ENCODE peak calls at places on chromosomes 3 and 15, in nine cellular contexts. M, F, O, B, A, W, C, Y and P are unnamed samples.

GRCh38 chr3:43997788-43998373 is 243.8 kb upstream of the TOPAZ1 start:
- DNase-seq in F (no peak), O (peak), Y (no peak), M (peak), A (no peak), W (no peak), B (no peak), C (no peak), P (peak)

GRCh38 chr3:122107171-122107570 is 52.0 kb downstream of the CD86 start:
- DNase-seq in F (no peak), A (no peak), M (no peak), B (no peak), W (no peak), C (no peak), Y (no peak), O (no peak), P (no peak)

GRCh38 chr3:138774529-138775253 is 60.0 kb downstream of the PIK3CB start:
- DNase-seq in A (no peak), O (peak), B (peak), F (peak), M (peak), C (peak), Y (peak), W (peak), P (peak)

GRCh38 chr3:3693593-3693992 is 105.6 kb upstream of the LRRN1 start:
- DNase-seq in Y (no peak), W (no peak), M (no peak), A (no peak), O (no peak), C (no peak), B (no peak), F (no peak), P (no peak)

GRCh38 chr3:44969779-44970178 is 6.2 kb downstream of the ZDHHC3 start:
- DNase-seq in A (no peak), W (no peak), Y (no peak), F (no peak), M (no peak), C (no peak), B (no peak), O (no peak), P (no peak)

GRCh38 chr3:28934135-28934813 is 346.6 kb upstream of the RBMS3 start:
- DNase-seq in A (no peak), Y (no peak), M (no peak), C (no peak), W (no peak), F (no peak), O (no peak), B (no peak), P (no peak)

GRCh38 chr3:130316164-130316563 is 29.3 kb upstream of the COL6A5 start:
- DNase-seq in F (no peak), O (peak), W (peak), Y (no peak), C (no peak), B (no peak), M (no peak), A (no peak), P (no peak)

GRCh38 chr3:8458711-8459110 is 42.9 kb upstream of the LMCD1 start:
- DNase-seq in Y (no peak), A (no peak), F (no peak), O (peak), B (no peak), C (peak), M (no peak), W (peak), P (no peak)

GRCh38 chr3:187261541-187261969 is 30.0 kb downstream of the MASP1 start:
- DNase-seq in A (no peak), M (no peak), B (no peak), O (peak), Y (no peak), W (peak), F (no peak), C (peak), P (no peak)

GRCh38 chr15:88454867-88455810 is 12.0 kb downstream of the MRPL46 start:
- DNase-seq in Y (peak), A (no peak), C (no peak), B (peak), W (peak), O (peak), F (peak), M (peak), P (peak)

GRCh38 chr3:127170794-127171193 is 22.1 kb upstream of the PRR23E start:
- DNase-seq in M (peak), C (peak), O (peak), F (peak), Y (peak), B (no peak), A (no peak), W (peak), P (peak)

GRCh38 chr3:11567516-11568467 is 75.9 kb downstream of the VGLL4 start:
- DNase-seq in O (peak), C (peak), A (no peak), Y (peak), W (peak), B (no peak), F (no peak), M (peak), P (no peak)

GRCh38 chr3:4829031-4829394 is 150.2 kb upstream of the BHLHE40 start:
- DNase-seq in A (no peak), M (peak), F (no peak), O (peak), W (peak), Y (no peak), B (no peak), C (no peak), P (no peak)